ENCODE peak calls at places on chromosome 1, in four cellular contexts. Y is left ventricle myocardium superior, Q is NCI-H69, A is iris pigment epithelial cell. N is an unnamed sample.

GRCh38 chr1:104855550-104855949 is 1105.9 kb downstream of the AMY1C start:
- DNase-seq in Q (peak), Y (no peak), A (no peak), N (no peak)

GRCh38 chr1:35576061-35576765 is 3.1 kb downstream of the TFAP2E start:
- DNase-seq in A (no peak), Y (no peak), Q (no peak), N (no peak)

GRCh38 chr1:44423706-44424546 is 18.9 kb downstream of the RNF220 start:
- DNase-seq in A (peak), Y (peak), Q (no peak), N (peak)

GRCh38 chr1:228037401-228038386 is 30.9 kb downstream of the WNT3A start:
- DNase-seq in A (peak), Y (peak), Q (no peak), N (no peak)

GRCh38 chr1:9078949-9079500 is 9.6 kb upstream of the SLC2A5 start:
- DNase-seq in A (no peak), Q (no peak), Y (no peak), N (no peak)

GRCh38 chr1:232468249-232468648 is 161.7 kb downstream of the SIPA1L2 start:
- DNase-seq in Q (no peak), A (no peak), Y (no peak), N (no peak)

GRCh38 chr1:113195115-113195845 is 122.3 kb downstream of the LRIG2 start:
- DNase-seq in A (no peak), Y (no peak), Q (peak), N (no peak)

GRCh38 chr1:87941292-87941946 is 612.7 kb downstream of the LMO4 start:
- DNase-seq in Q (peak), A (no peak), Y (no peak), N (no peak)

GRCh38 chr1:212791261-212791675 is 309 bp downstream of the NSL1 start:
- DNase-seq in Y (no peak), Q (peak), A (peak), N (peak)

GRCh38 chr1:8554956-8555534 is 237.1 kb downstream of the SLC45A1 start:
- DNase-seq in A (peak), Y (no peak), Q (peak), N (peak)

GRCh38 chr1:27520651-27521050 is 30.7 kb upstream of the WASF2 start:
- DNase-seq in Q (peak), A (no peak), Y (peak), N (no peak)

GRCh38 chr1:12179111-12179519 is 12.3 kb downstream of the TNFRSF1B start:
- DNase-seq in Q (no peak), Y (no peak), A (peak), N (peak)

GRCh38 chr1:219459321-219460105 is 153.4 kb downstream of the ZC3H11B start:
- DNase-seq in A (no peak), Q (peak), Y (no peak), N (no peak)

GRCh38 chr1:70427976-70428375 is 16.9 kb downstream of the CTH start:
- DNase-seq in Y (no peak), A (peak), Q (no peak), N (no peak)

GRCh38 chr1:56644941-56645662 is at the start of gene PRKAA2:
- DNase-seq in A (peak), Y (peak), Q (peak), N (no peak)

GRCh38 chr1:115976900-115977480 is 677 bp downstream of the SLC22A15 start:
- DNase-seq in Y (no peak), Q (peak), A (peak), N (no peak)

GRCh38 chr1:1510912-1511532 is 940 bp upstream of the ATAD3A start:
- DNase-seq in A (peak), Y (no peak), Q (peak), N (peak)

GRCh38 chr1:20711285-20712209 is 6.3 kb downstream of the KIF17 start:
- DNase-seq in A (no peak), Q (no peak), Y (no peak), N (no peak)

GRCh38 chr1:184954232-184954995 is 19.9 kb downstream of the NIBAN1 start:
- DNase-seq in Q (no peak), Y (no peak), A (peak), N (peak)

GRCh38 chr1:45263132-45263531 is 56.7 kb upstream of the ZSWIM5 start:
- DNase-seq in Y (no peak), Q (no peak), A (no peak), N (no peak)

GRCh38 chr1:209335090-209335692 is 248.3 kb upstream of the CAMK1G start:
- DNase-seq in Y (no peak), A (peak), Q (peak), N (peak)

GRCh38 chr1:216533786-216534185 is 110.5 kb upstream of the USH2A start:
- DNase-seq in Q (peak), Y (no peak), A (no peak), N (no peak)

N was measured in RCC 7860.